ENCODE peak calls at places on chromosomes 3 and 15, in nine cellular contexts. N is heart left ventricle; L is HFF-Myc; U is esophagus squamous epithelium; Y is hepatocyte; T is brain microvascular endothelial cell; H is Caco-2; V is CD4-positive, alpha-beta T cell; O is endothelial cell of umbilical vein. F is an unnamed sample.

GRCh38 chr15:34271493-34271892 is 46.7 kb downstream of the EMC4 start:
- DNase-seq in O (no peak), T (peak), N (no peak), Y (peak), V (no peak), U (no peak), H (no peak), L (peak), F (no peak)

GRCh38 chr15:88334436-88334835 is 77.9 kb upstream of the NTRK3 start:
- DNase-seq in N (no peak), L (no peak), O (peak), T (no peak), Y (no peak), H (no peak), U (no peak), V (no peak), F (no peak)

GRCh38 chr3:46660543-46661523 is 32.6 kb downstream of the ALS2CL start:
- DNase-seq in L (no peak), Y (no peak), U (no peak), T (no peak), H (no peak), O (no peak), N (peak), V (no peak), F (peak)

GRCh38 chr3:137763594-137763938 is 549 bp upstream of the SOX14 start:
- DNase-seq in U (no peak), V (no peak), Y (no peak), L (no peak), H (no peak), T (no peak), O (no peak), N (no peak), F (no peak)

GRCh38 chr3:137770821-137771399 is 6.8 kb downstream of the SOX14 start:
- DNase-seq in U (no peak), Y (peak), O (no peak), L (no peak), T (no peak), N (no peak), V (no peak), H (no peak), F (no peak)

GRCh38 chr3:86563358-86563970 is 427.5 kb downstream of the VGLL3 start:
- DNase-seq in O (peak), Y (peak), V (no peak), L (peak), U (no peak), N (no peak), H (peak), T (no peak), F (peak)

GRCh38 chr15:76158250-76158649 is 98.5 kb downstream of the TMEM266 start:
- DNase-seq in H (no peak), N (no peak), V (no peak), O (no peak), L (peak), T (no peak), U (no peak), Y (no peak), F (peak)

GRCh38 chr3:25604107-25604805 is 60.5 kb downstream of the TOP2B start:
- DNase-seq in L (no peak), V (no peak), Y (no peak), O (peak), N (no peak), U (no peak), T (peak), H (no peak), F (no peak)

GRCh38 chr3:129651316-129652202 is 45.1 kb upstream of the PLXND1 start:
- DNase-seq in Y (no peak), T (peak), V (no peak), U (no peak), O (peak), N (no peak), H (no peak), L (peak), F (no peak)

GRCh38 chr3:195896361-195897080 is 11.8 kb downstream of the TNK2 start:
- DNase-seq in Y (peak), O (peak), V (no peak), U (no peak), L (no peak), T (peak), H (no peak), N (peak), F (no peak)

GRCh38 chr3:194782767-194783404 is 97.2 kb downstream of the FAM43A start:
- DNase-seq in L (no peak), T (peak), V (no peak), H (no peak), Y (peak), N (no peak), U (no peak), O (no peak), F (no peak)

GRCh38 chr3:20061331-20061730 is 21.1 kb downstream of the KAT2B start:
- DNase-seq in T (no peak), H (no peak), V (no peak), L (no peak), O (no peak), N (no peak), Y (no peak), U (no peak), F (no peak)

GRCh38 chr3:144770813-144771400 is 799.3 kb downstream of the DIPK2A start:
- DNase-seq in Y (peak), N (no peak), U (no peak), T (peak), H (peak), V (no peak), L (peak), O (peak), F (no peak)

GRCh38 chr3:3589715-3590130 is 209.5 kb upstream of the LRRN1 start:
- DNase-seq in T (no peak), H (no peak), O (no peak), V (no peak), N (no peak), L (no peak), Y (no peak), U (no peak), F (no peak)

GRCh38 chr3:114877378-114878118 is 269.5 kb downstream of the ZBTB20 start:
- DNase-seq in U (no peak), H (no peak), Y (no peak), L (no peak), T (no peak), O (peak), N (no peak), V (no peak), F (peak)

GRCh38 chr3:154953538-154953937 is 126.6 kb upstream of the MME start:
- DNase-seq in T (no peak), Y (no peak), O (no peak), L (no peak), N (no peak), U (no peak), V (no peak), H (no peak), F (no peak)

GRCh38 chr3:196968233-196969000 is at the start of gene PIGZ:
- DNase-seq in T (no peak), L (no peak), H (peak), V (no peak), O (peak), Y (peak), N (peak), U (no peak), F (no peak)

GRCh38 chr3:86921981-86922680 is 68.8 kb downstream of the VGLL3 start:
- DNase-seq in T (no peak), Y (no peak), L (no peak), O (no peak), U (no peak), V (no peak), H (no peak), N (no peak), F (no peak)

GRCh38 chr3:45092132-45093031 is 53.8 kb downstream of the CDCP1 start:
- DNase-seq in N (no peak), H (peak), U (no peak), Y (peak), O (no peak), T (peak), L (no peak), V (no peak), F (peak)

GRCh38 chr3:65831733-65832425 is 206.8 kb downstream of the MAGI1 start:
- DNase-seq in V (no peak), T (no peak), Y (no peak), H (no peak), O (no peak), L (no peak), U (no peak), N (no peak), F (no peak)

GRCh38 chr3:100978036-100978659 is 15.1 kb downstream of the ABI3BP start:
- DNase-seq in Y (no peak), O (no peak), V (no peak), H (no peak), L (no peak), T (no peak), N (no peak), U (no peak), F (no peak)

GRCh38 chr3:50212502-50212901 is 7.4 kb downstream of the SLC38A3 start:
- DNase-seq in N (no peak), L (no peak), H (no peak), U (no peak), V (no peak), T (no peak), Y (no peak), O (no peak), F (no peak)

GRCh38 chr15:41660235-41661077 is at the start of gene MGA:
- DNase-seq in Y (peak), U (peak), H (peak), N (peak), L (peak), T (peak), O (peak), V (peak), F (peak)
- TF ChIP-seq CTCF in Y (peak), U (no peak), H (peak), N (no peak), L (no peak), T (peak), O (no peak), V (no peak), F (peak)

DNA sequence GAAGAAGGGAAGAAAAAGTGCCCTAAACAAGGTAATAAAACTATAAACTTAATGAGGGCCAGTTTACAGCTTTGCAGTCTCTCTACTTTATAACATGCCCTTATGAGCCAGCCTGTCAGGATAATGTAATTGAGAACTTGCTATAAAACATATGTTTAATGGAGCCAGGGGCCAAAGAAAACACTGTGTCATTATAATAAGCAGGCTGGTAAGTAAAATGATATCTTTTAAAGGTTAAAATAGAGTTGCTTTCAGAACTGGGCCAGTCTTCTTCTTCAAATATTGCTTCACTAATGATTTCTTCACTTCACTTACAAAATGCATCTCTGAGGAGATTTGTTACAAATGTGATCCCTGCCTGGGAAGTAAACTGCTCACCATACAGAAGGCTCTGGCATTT is 192.5 kb downstream of the SHOX2 start:
- DNase-seq in L (no peak), Y (no peak), O (no peak), H (no peak), V (no peak), U (no peak), T (no peak), N (no peak), F (no peak)
- TF ChIP-seq CTCF in L (no peak), Y (no peak), O (no peak), H (no peak), V (no peak), U (no peak), T (no peak), N (no peak), F (no peak)

GRCh38 chr3:123447749-123448502 is 964 bp downstream of the ADCY5 start:
- DNase-seq in N (no peak), O (no peak), V (no peak), U (no peak), T (no peak), H (peak), L (no peak), Y (peak), F (no peak)
- TF ChIP-seq CTCF in N (no peak), O (no peak), V (no peak), U (peak), T (no peak), H (no peak), L (no peak), Y (peak), F (no peak)

GRCh38 chr15:66390670-66391069 is 4.0 kb downstream of the MAP2K1 start:
- DNase-seq in L (no peak), H (no peak), V (no peak), T (no peak), N (no peak), O (no peak), Y (no peak), U (no peak), F (no peak)

GRCh38 chr15:66394472-66394871 is 7.8 kb downstream of the MAP2K1 start:
- DNase-seq in Y (no peak), L (no peak), N (no peak), T (no peak), U (no peak), O (no peak), H (no peak), V (no peak), F (no peak)

GRCh38 chr15:66399276-66399675 is 12.6 kb downstream of the MAP2K1 start:
- DNase-seq in N (no peak), L (no peak), T (no peak), V (no peak), H (no peak), O (no peak), U (no peak), Y (no peak), F (no peak)

GRCh38 chr15:66389859-66390382 is 3.2 kb downstream of the MAP2K1 start:
- DNase-seq in N (no peak), H (no peak), O (peak), V (no peak), Y (no peak), T (no peak), L (no peak), U (no peak), F (no peak)

GRCh38 chr15:66394912-66395311 is 8.2 kb downstream of the MAP2K1 start:
- DNase-seq in Y (no peak), V (no peak), H (no peak), N (no peak), O (no peak), U (no peak), L (no peak), T (no peak), F (no peak)
- TF ChIP-seq CTCF in Y (no peak), V (no peak), H (no peak), N (no peak), O (no peak), U (no peak), L (no peak), T (no peak), F (no peak)

GRCh38 chr3:184249412-184250166 is at the start of gene EEF1AKMT4:
- DNase-seq in U (peak), T (peak), O (peak), N (peak), Y (peak), H (peak), V (peak), L (peak), F (peak)
- TF ChIP-seq CTCF in U (peak), T (peak), O (peak), N (no peak), Y (peak), H (peak), V (no peak), L (peak), F (peak)

GRCh38 chr15:57345584-57345983 is 30.7 kb upstream of the CGNL1 start:
- DNase-seq in Y (peak), U (no peak), L (no peak), T (no peak), O (peak), H (peak), V (no peak), N (no peak), F (no peak)
- TF ChIP-seq CTCF in Y (peak), U (no peak), L (peak), T (peak), O (peak), H (peak), V (no peak), N (no peak), F (peak)

GRCh38 chr3:12557472-12558105 is 702 bp downstream of the MKRN2 start:
- DNase-seq in Y (no peak), O (peak), V (no peak), H (no peak), U (no peak), N (no peak), T (peak), L (no peak), F (no peak)
- TF ChIP-seq CTCF in Y (peak), O (no peak), V (no peak), H (no peak), U (no peak), N (no peak), T (no peak), L (no peak), F (no peak)

DNA sequence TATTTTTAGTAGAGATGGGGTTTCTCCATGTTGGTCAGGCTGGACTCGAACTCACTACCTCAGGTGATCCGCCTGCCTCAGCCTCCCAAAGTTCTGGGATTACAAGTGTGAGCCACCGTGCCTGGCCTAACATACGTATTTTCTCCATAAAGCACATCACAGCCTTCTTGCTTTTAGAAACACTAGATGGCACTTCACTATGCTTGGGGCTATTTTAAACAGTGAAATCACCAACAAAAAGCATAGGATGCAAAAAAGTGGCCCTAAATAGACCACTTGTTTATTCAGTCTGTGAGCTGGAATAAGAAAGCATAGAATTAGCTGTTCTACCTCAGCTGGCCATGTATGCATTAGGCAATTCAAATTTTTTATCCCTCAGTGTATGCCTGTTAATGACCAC is 46.0 kb downstream of the PRICKLE2 start:
- DNase-seq in V (no peak), Y (no peak), O (no peak), L (no peak), N (no peak), H (no peak), T (no peak), U (no peak), F (no peak)
- TF ChIP-seq CTCF in V (no peak), Y (peak), O (no peak), L (no peak), N (no peak), H (no peak), T (no peak), U (no peak), F (no peak)

GRCh38 chr15:68818088-68818670 is 2.5 kb downstream of the ANP32A start:
- DNase-seq in U (no peak), L (no peak), O (peak), N (peak), T (peak), Y (peak), V (peak), H (peak), F (no peak)
- TF ChIP-seq CTCF in U (no peak), L (no peak), O (no peak), N (no peak), T (no peak), Y (no peak), V (no peak), H (no peak), F (no peak)

F was measured in LNCaP clone FGC.